ENCODE peak calls at places on chromosomes 5 and 9, in nine cellular contexts. Q is tibial artery; B is activated T-cell treated with anti-CD3 and anti-CD28 coated beads, Interleukin-2, amount 50 U/mL, for 72 hours; Y is stimulated activated CD8-positive, alpha-beta memory T cell treated with anti-CD3 and anti-CD28 coated beads, Interleukin-15, amount 100 ng/mL, for 24 hours; M is kidney tubule cell; P is C1 segment of cervical spinal cord; S is DND-41; V is OCI-LY7; I is GM23248. Z is an unnamed sample.

GRCh38 chr9:84170521-84171141 is 169.9 kb downstream of the SLC28A3 start:
- DNase-seq in Q (peak; percentile 84), B (no peak), Y (no peak), M (peak; percentile 97), P (no peak), S (no peak), V (no peak), I (peak; percentile 97), Z (no peak)

GRCh38 chr5:132058646-132059042 is 1.8 kb upstream of the IL3 start:
- DNase-seq in Q (no peak), B (no peak), Y (no peak), M (no peak), P (no peak), S (no peak), V (no peak), I (no peak), Z (no peak)

GRCh38 chr5:58009754-58010153 is 450.1 kb downstream of the PLK2 start:
- DNase-seq in Q (no peak), B (no peak), Y (no peak), M (no peak), P (no peak), S (no peak), V (no peak), I (no peak), Z (no peak)

GRCh38 chr9:27954858-27955257 is 381.6 kb upstream of the C9orf72 start:
- DNase-seq in Q (no peak), B (no peak), Y (no peak), M (no peak), P (no peak), S (no peak), V (no peak), I (no peak), Z (no peak)

GRCh38 chr5:55407059-55407684 is 99.4 kb downstream of the MTREX start:
- DNase-seq in Q (no peak), B (no peak), Y (no peak), M (peak; percentile 37), P (no peak), S (peak; percentile 23), V (peak; percentile 11), I (peak; percentile 76), Z (no peak)

GRCh38 chr5:172854451-172854871 is 20.4 kb downstream of the ERGIC1 start:
- DNase-seq in Q (peak; percentile 92), B (no peak), Y (no peak), M (peak; percentile 50), P (no peak), S (no peak), V (no peak), I (peak; percentile 74), Z (no peak)

GRCh38 chr9:133528001-133528886 is 3.5 kb upstream of the MYMK start:
- DNase-seq in Q (no peak), B (no peak), Y (no peak), M (no peak), P (no peak), S (no peak), V (no peak), I (no peak), Z (no peak)

GRCh38 chr9:119689879-119690278 is 320.6 kb upstream of the BRINP1 start:
- DNase-seq in Q (no peak), B (no peak), Y (no peak), M (no peak), P (no peak), S (peak; percentile 17), V (no peak), I (peak; percentile 19), Z (no peak)

GRCh38 chr5:131706278-131706677 is 71.2 kb upstream of the RAPGEF6 start:
- DNase-seq in Q (no peak), B (no peak), Y (no peak), M (no peak), P (no peak), S (no peak), V (no peak), I (no peak), Z (no peak)

GRCh38 chr5:142748568-142749249 is 21.5 kb upstream of the ARHGAP26 start:
- DNase-seq in Q (no peak), B (peak; percentile 57), Y (no peak), M (peak; percentile 70), P (no peak), S (peak; percentile 45), V (peak; percentile 56), I (no peak), Z (no peak)

Z was measured in anterior cingulate cortex.